ENCODE peak calls at places on chromosomes 16 and 17, in four cellular contexts. One of them, this sample, is unnamed.

GRCh38 chr16:49468611-49469322 is 95.2 kb downstream of the C16orf78 start:
- DNase-seq in SK-N-SH: no peak
- DNase-seq in H1: no peak
- DNase-seq in K562: no peak
- DNase-seq in this sample: no peak

GRCh38 chr17:61387511-61388305 is 11.9 kb upstream of the TBX2 start:
- DNase-seq in SK-N-SH: no peak
- DNase-seq in H1: no peak
- DNase-seq in K562: no peak
- DNase-seq in this sample: no peak

GRCh38 chr16:56961386-56961785 is 364 bp upstream of the CETP start:
- DNase-seq in SK-N-SH: no peak
- DNase-seq in H1: no peak
- DNase-seq in K562: no peak
- DNase-seq in this sample: no peak

GRCh38 chr17:64150237-64151015 is 20.5 kb upstream of the ERN1 start:
- DNase-seq in SK-N-SH: no peak
- DNase-seq in H1: no peak
- DNase-seq in K562: no peak
- DNase-seq in this sample: no peak

GRCh38 chr17:45116434-45117016 is 15.8 kb downstream of the PLCD3 start:
- DNase-seq in SK-N-SH: peak
- DNase-seq in H1: no peak
- DNase-seq in K562: no peak
- DNase-seq in this sample: no peak

GRCh38 chr17:76473541-76473985 is 6.2 kb downstream of the AANAT start:
- DNase-seq in SK-N-SH: peak
- DNase-seq in H1: no peak
- DNase-seq in K562: no peak
- DNase-seq in this sample: no peak

GRCh38 chr17:80277751-80278671 is 17.4 kb downstream of the RNF213 start:
- DNase-seq in SK-N-SH: peak
- DNase-seq in H1: no peak
- DNase-seq in K562: no peak
- DNase-seq in this sample: no peak

GRCh38 chr17:31663576-31663975 is 195.5 kb downstream of the COPRS start:
- DNase-seq in SK-N-SH: no peak
- DNase-seq in H1: no peak
- DNase-seq in K562: no peak
- DNase-seq in this sample: no peak

GRCh38 chr16:85568519-85568918 is 44.6 kb upstream of the GSE1 start:
- DNase-seq in SK-N-SH: no peak
- DNase-seq in H1: no peak
- DNase-seq in K562: peak
- DNase-seq in this sample: no peak

GRCh38 chr16:74577882-74578366 is 29.0 kb downstream of the GLG1 start:
- DNase-seq in SK-N-SH: no peak
- DNase-seq in H1: no peak
- DNase-seq in K562: no peak
- DNase-seq in this sample: no peak

GRCh38 chr17:74852237-74853047 is 7.2 kb downstream of the GRIN2C start:
- DNase-seq in SK-N-SH: peak
- DNase-seq in H1: peak
- DNase-seq in K562: peak
- DNase-seq in this sample: peak

GRCh38 chr16:88703486-88704309 is 2.5 kb downstream of the RNF166 start:
- DNase-seq in SK-N-SH: no peak
- DNase-seq in H1: no peak
- DNase-seq in K562: no peak
- DNase-seq in this sample: peak

GRCh38 chr17:38572665-38573365 is 32.9 kb downstream of the SRCIN1 start:
- DNase-seq in SK-N-SH: peak
- DNase-seq in H1: no peak
- DNase-seq in K562: peak
- DNase-seq in this sample: no peak

GRCh38 chr17:77867308-77867781 is 91.2 kb upstream of the TNRC6C start:
- DNase-seq in SK-N-SH: no peak
- DNase-seq in H1: no peak
- DNase-seq in K562: no peak
- DNase-seq in this sample: no peak

GRCh38 chr16:75272097-75272548 is 20.7 kb upstream of the BCAR1 start:
- DNase-seq in SK-N-SH: no peak
- DNase-seq in H1: no peak
- DNase-seq in K562: no peak
- DNase-seq in this sample: peak

GRCh38 chr17:80259642-80260535 is 763 bp upstream of the RNF213 start:
- DNase-seq in SK-N-SH: peak
- DNase-seq in H1: no peak
- DNase-seq in K562: peak
- DNase-seq in this sample: peak

GRCh38 chr17:15649861-15650391 is 30.4 kb upstream of the FBXW10B start:
- DNase-seq in SK-N-SH: no peak
- DNase-seq in H1: no peak
- DNase-seq in K562: no peak
- DNase-seq in this sample: no peak

GRCh38 chr16:69179255-69180010 is 7.5 kb upstream of the SNTB2 start:
- DNase-seq in SK-N-SH: peak
- DNase-seq in H1: no peak
- DNase-seq in K562: no peak
- DNase-seq in this sample: peak

GRCh38 chr17:80892900-80893603 is 98.6 kb upstream of the CHMP6 start:
- DNase-seq in SK-N-SH: no peak
- DNase-seq in H1: no peak
- DNase-seq in K562: no peak
- DNase-seq in this sample: no peak

GRCh38 chr16:56312028-56312300 is 113.4 kb downstream of the AMFR start:
- DNase-seq in SK-N-SH: no peak
- DNase-seq in H1: no peak
- DNase-seq in K562: no peak
- DNase-seq in this sample: no peak

GRCh38 chr16:29230671-29231091 is 175.8 kb downstream of the NPIPB11 start:
- DNase-seq in SK-N-SH: no peak
- DNase-seq in H1: no peak
- DNase-seq in K562: peak
- DNase-seq in this sample: no peak

GRCh38 chr17:4852504-4853075 is 19.4 kb downstream of the MINK1 start:
- DNase-seq in SK-N-SH: peak
- DNase-seq in H1: no peak
- DNase-seq in K562: peak
- DNase-seq in this sample: no peak

GRCh38 chr17:73521376-73521775 is 122.9 kb downstream of the SDK2 start:
- DNase-seq in SK-N-SH: no peak
- DNase-seq in H1: no peak
- DNase-seq in K562: no peak
- DNase-seq in this sample: no peak

GRCh38 chr17:81480140-81480917 is 32.3 kb downstream of the ACTG1 start:
- DNase-seq in SK-N-SH: no peak
- DNase-seq in H1: no peak
- DNase-seq in K562: peak
- DNase-seq in this sample: no peak

GRCh38 chr16:71647391-71647790 is 21.4 kb downstream of the MARVELD3 start:
- DNase-seq in SK-N-SH: no peak
- DNase-seq in H1: no peak
- DNase-seq in K562: no peak
- DNase-seq in this sample: no peak
- TF ChIP-seq CTCF in SK-N-SH: no peak
- TF ChIP-seq CTCF in H1: no peak
- TF ChIP-seq CTCF in K562: no peak
- TF ChIP-seq CTCF in this sample: no peak

GRCh38 chr16:13120557-13120956 is 219.2 kb downstream of the SHISA9 start:
- DNase-seq in SK-N-SH: no peak
- DNase-seq in H1: no peak
- DNase-seq in K562: no peak
- DNase-seq in this sample: no peak

GRCh38 chr16:13122074-13122473 is 220.7 kb downstream of the SHISA9 start:
- DNase-seq in SK-N-SH: no peak
- DNase-seq in H1: no peak
- DNase-seq in K562: no peak
- DNase-seq in this sample: no peak

GRCh38 chr16:13118091-13118490 is 216.7 kb downstream of the SHISA9 start:
- DNase-seq in SK-N-SH: no peak
- DNase-seq in H1: no peak
- DNase-seq in K562: no peak
- DNase-seq in this sample: no peak

GRCh38 chr16:13120091-13120490 is 218.7 kb downstream of the SHISA9 start:
- DNase-seq in SK-N-SH: no peak
- DNase-seq in H1: no peak
- DNase-seq in K562: no peak
- DNase-seq in this sample: no peak
- H3K4me3 ChIP-seq in SK-N-SH: no peak
- H3K4me3 ChIP-seq in H1: no peak
- H3K4me3 ChIP-seq in K562: no peak
- H3K4me3 ChIP-seq in this sample: no peak

DNA sequence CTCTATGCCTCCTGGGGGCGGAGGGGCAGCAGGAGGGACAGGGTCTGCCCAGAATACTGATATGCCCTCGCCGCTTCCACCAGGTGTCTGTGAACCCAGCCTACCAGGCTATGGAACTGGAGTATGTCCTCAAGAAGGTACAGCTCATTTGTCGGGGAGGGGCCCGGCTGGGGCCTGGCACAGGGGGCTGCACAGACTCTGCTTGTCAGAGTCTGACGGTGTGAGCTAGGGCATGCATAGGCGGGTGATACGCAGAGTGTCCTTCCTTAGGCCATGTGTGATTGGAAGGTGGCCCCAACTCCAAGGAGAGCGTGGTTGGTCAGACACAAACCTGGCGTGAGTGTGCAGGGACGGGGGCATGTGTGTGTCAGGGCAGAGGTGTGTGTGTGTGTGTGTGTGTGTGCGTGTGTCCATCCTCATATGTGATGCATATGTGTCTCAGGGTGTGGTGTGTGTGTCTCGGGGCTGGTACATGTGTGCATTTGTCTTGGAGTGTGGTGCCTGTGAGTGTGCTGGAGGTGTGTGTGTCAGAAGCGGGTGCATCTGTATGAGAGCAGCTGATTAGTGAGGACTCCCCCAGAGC is 7.0 kb downstream of the CHAD start:
- DNase-seq in SK-N-SH: no peak
- DNase-seq in H1: no peak
- DNase-seq in K562: no peak
- DNase-seq in this sample: no peak
- TF ChIP-seq GABPA in SK-N-SH: no peak
- TF ChIP-seq GABPA in H1: no peak
- TF ChIP-seq GABPA in K562: no peak
- TF ChIP-seq GABPA in this sample: no peak

GRCh38 chr16:3356118-3356517 is 429 bp downstream of the OR2C1 start:
- DNase-seq in SK-N-SH: peak
- DNase-seq in H1: no peak
- DNase-seq in K562: peak
- DNase-seq in this sample: no peak
- TF ChIP-seq CTCF in SK-N-SH: peak
- TF ChIP-seq CTCF in H1: no peak
- TF ChIP-seq CTCF in K562: no peak
- TF ChIP-seq CTCF in this sample: no peak

DNA sequence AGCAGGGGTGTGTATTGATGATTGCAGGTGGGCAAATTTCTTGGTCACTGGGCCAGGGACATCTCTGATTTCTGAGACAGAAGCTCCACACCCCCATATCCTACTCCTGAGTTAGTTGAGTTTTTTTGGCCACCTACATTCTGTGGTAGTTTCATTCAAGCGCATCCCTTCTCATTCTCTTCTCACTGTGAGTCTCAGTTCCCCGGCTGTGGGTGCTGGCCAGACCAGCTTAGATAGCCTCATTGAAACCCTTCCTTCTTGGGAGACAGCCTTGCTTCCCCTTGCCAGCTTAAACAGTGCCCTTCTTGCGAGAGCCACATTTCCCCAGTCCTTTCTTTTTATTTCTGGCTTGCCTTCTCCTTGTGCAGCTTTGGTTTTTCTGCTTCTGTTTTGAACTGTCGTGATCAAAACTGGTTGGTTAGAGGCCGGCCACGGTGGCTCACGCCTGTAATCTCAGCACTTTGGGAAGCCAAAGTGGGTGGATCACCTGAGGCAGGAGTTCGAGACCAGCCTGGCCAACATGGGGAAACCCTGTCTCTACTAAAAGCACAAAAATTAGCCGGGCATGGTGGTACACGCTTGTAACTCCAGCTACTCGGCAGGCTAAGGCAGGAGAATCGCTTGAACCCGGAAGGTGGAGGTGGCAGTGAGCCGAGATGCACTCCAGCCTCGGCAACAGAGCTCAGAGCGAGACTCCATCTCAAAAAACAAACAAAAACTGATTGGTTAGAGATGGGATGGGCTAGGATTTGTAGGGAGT is 2.8 kb downstream of the GPT2 start:
- DNase-seq in SK-N-SH: no peak
- DNase-seq in H1: no peak
- DNase-seq in K562: no peak
- DNase-seq in this sample: no peak
- H3K4me3 ChIP-seq in SK-N-SH: no peak
- H3K4me3 ChIP-seq in H1: no peak
- H3K4me3 ChIP-seq in K562: no peak
- H3K4me3 ChIP-seq in this sample: no peak

GRCh38 chr17:19357351-19358140 is 5.0 kb downstream of the B9D1 start:
- DNase-seq in SK-N-SH: no peak
- DNase-seq in H1: no peak
- DNase-seq in K562: no peak
- DNase-seq in this sample: no peak

GRCh38 chr17:19359151-19359550 is 3.4 kb downstream of the B9D1 start:
- DNase-seq in SK-N-SH: no peak
- DNase-seq in H1: no peak
- DNase-seq in K562: no peak
- DNase-seq in this sample: no peak

GRCh38 chr17:19354748-19355147 is 7.8 kb downstream of the B9D1 start:
- DNase-seq in SK-N-SH: no peak
- DNase-seq in H1: no peak
- DNase-seq in K562: no peak
- DNase-seq in this sample: no peak

GRCh38 chr17:19348806-19349205 is 13.7 kb downstream of the B9D1 start:
- DNase-seq in SK-N-SH: no peak
- DNase-seq in H1: no peak
- DNase-seq in K562: no peak
- DNase-seq in this sample: no peak

GRCh38 chr17:19354123-19354522 is 8.4 kb downstream of the B9D1 start:
- DNase-seq in SK-N-SH: no peak
- DNase-seq in H1: no peak
- DNase-seq in K562: no peak
- DNase-seq in this sample: no peak
- TF ChIP-seq GABPA in SK-N-SH: no peak
- TF ChIP-seq GABPA in H1: no peak
- TF ChIP-seq GABPA in K562: no peak
- TF ChIP-seq GABPA in this sample: no peak

DNA sequence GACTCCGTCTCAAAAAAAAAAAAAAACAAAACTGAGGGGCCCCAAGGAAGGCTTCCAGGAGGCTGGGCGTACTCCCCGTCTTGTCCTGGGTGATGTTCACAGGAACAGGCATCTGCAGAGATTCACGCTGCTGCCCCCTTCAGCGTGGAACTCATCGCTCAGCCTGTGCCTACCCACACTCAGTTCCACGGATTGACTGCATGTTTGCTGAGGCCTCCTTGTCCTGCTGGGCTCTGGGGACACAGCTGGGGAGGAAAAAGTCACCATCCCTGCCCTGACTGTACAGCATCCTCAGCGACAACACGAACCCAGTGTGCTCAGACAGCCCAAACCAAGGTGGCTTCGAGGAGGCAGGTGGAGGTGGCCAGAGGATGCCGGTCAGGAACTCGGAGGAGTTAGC is 12.9 kb upstream of the OSGIN1 start:
- DNase-seq in SK-N-SH: no peak
- DNase-seq in H1: no peak
- DNase-seq in K562: no peak
- DNase-seq in this sample: no peak
- TF ChIP-seq CTCF in SK-N-SH: no peak
- TF ChIP-seq CTCF in H1: no peak
- TF ChIP-seq CTCF in K562: no peak
- TF ChIP-seq CTCF in this sample: no peak